ENCODE peak calls at places on chromosomes 6 and 20, in six cellular contexts. N, Y, B, U, S and H are unnamed samples.

GRCh38 chr6:79947191-79948173 is at the start of gene ELOVL4:
- DNase-seq in N (peak), Y (peak), B (peak), U (peak), S (peak), H (peak)

GRCh38 chr6:131780600-131780999 is 27.2 kb upstream of the ENPP1 start:
- DNase-seq in N (no peak), Y (no peak), B (no peak), U (no peak), S (no peak), H (no peak)

GRCh38 chr6:132768051-132768517 is 10.4 kb upstream of the VNN2 start:
- DNase-seq in N (peak), Y (peak), B (peak), U (peak), S (no peak), H (peak)

GRCh38 chr6:148577687-148578488 is 168.9 kb upstream of the UST start:
- DNase-seq in N (peak), Y (peak), B (peak), U (peak), S (no peak), H (peak)

GRCh38 chr20:2109425-2110210 is 8.0 kb downstream of the STK35 start:
- DNase-seq in N (peak), Y (peak), B (peak), U (no peak), S (no peak), H (no peak)

GRCh38 chr6:7727951-7728854 is 2.3 kb downstream of the BMP6 start:
- DNase-seq in N (peak), Y (no peak), B (peak), U (peak), S (no peak), H (peak)

GRCh38 chr6:73180718-73181619 is 44.3 kb downstream of the KHDC1L start:
- DNase-seq in N (peak), Y (no peak), B (peak), U (no peak), S (no peak), H (no peak)

GRCh38 chr6:90890681-90891337 is 303.9 kb upstream of the MAP3K7 start:
- DNase-seq in N (no peak), Y (no peak), B (no peak), U (no peak), S (no peak), H (no peak)

GRCh38 chr20:32930181-32930580 is 71.5 kb downstream of the EFCAB8 start:
- DNase-seq in N (no peak), Y (no peak), B (no peak), U (no peak), S (no peak), H (no peak)

GRCh38 chr20:36519944-36520343 is 21.4 kb upstream of the MYL9 start:
- DNase-seq in N (no peak), Y (no peak), B (no peak), U (no peak), S (no peak), H (no peak)

GRCh38 chr6:128438311-128438916 is 82.0 kb downstream of the PTPRK start:
- DNase-seq in N (peak), Y (no peak), B (peak), U (no peak), S (no peak), H (no peak)

GRCh38 chr6:91132461-91132860 is 545.6 kb upstream of the MAP3K7 start:
- DNase-seq in N (no peak), Y (no peak), B (peak), U (no peak), S (no peak), H (no peak)

GRCh38 chr6:155993248-155993647 is 537.6 kb upstream of the NOX3 start:
- DNase-seq in N (no peak), Y (no peak), B (no peak), U (no peak), S (no peak), H (no peak)

GRCh38 chr20:37342231-37343177 is 3.4 kb upstream of the SRC start:
- DNase-seq in N (no peak), Y (no peak), B (no peak), U (no peak), S (no peak), H (peak)

GRCh38 chr6:56802570-56802969 is 152.3 kb upstream of the BEND6 start:
- DNase-seq in N (peak), Y (no peak), B (peak), U (no peak), S (no peak), H (no peak)

GRCh38 chr20:47099749-47100515 is 205.3 kb downstream of the EYA2 start:
- DNase-seq in N (peak), Y (no peak), B (peak), U (no peak), S (no peak), H (no peak)

GRCh38 chr20:35478804-35479472 is 23.5 kb downstream of the CEP250 start:
- DNase-seq in N (peak), Y (no peak), B (peak), U (no peak), S (no peak), H (no peak)

GRCh38 chr6:43803783-43804549 is 34.0 kb downstream of the VEGFA start:
- DNase-seq in N (peak), Y (no peak), B (peak), U (no peak), S (no peak), H (no peak)

GRCh38 chr20:46218656-46219055 is 89.6 kb downstream of the CDH22 start:
- DNase-seq in N (no peak), Y (no peak), B (no peak), U (no peak), S (no peak), H (no peak)

GRCh38 chr6:40754481-40755045 is 167.4 kb upstream of the LRFN2 start:
- DNase-seq in N (no peak), Y (no peak), B (no peak), U (no peak), S (no peak), H (no peak)

GRCh38 chr20:31934968-31935764 is 16.7 kb downstream of the PDRG1 start:
- DNase-seq in N (no peak), Y (no peak), B (no peak), U (no peak), S (no peak), H (no peak)

GRCh38 chr6:22149501-22150490 is 147.0 kb downstream of the PRL start:
- DNase-seq in N (peak), Y (peak), B (peak), U (no peak), S (no peak), H (no peak)

GRCh38 chr6:101226677-101227135 is 166.8 kb upstream of the GRIK2 start:
- DNase-seq in N (peak), Y (no peak), B (peak), U (no peak), S (no peak), H (no peak)

GRCh38 chr6:126720326-126720725 is 380.4 kb downstream of the CENPW start:
- DNase-seq in N (peak), Y (no peak), B (peak), U (no peak), S (no peak), H (no peak)

GRCh38 chr6:82906951-82907350 is 158.7 kb downstream of the UBE3D start:
- DNase-seq in N (peak), Y (no peak), B (peak), U (no peak), S (no peak), H (no peak)

GRCh38 chr6:111712398-111712797 is 106.7 kb upstream of the TRAF3IP2 start:
- DNase-seq in N (peak), Y (no peak), B (peak), U (no peak), S (no peak), H (no peak)

GRCh38 chr6:16817594-16817993 is 56.3 kb upstream of the ATXN1 start:
- DNase-seq in N (no peak), Y (no peak), B (no peak), U (no peak), S (no peak), H (no peak)

GRCh38 chr6:16819752-16820151 is 58.5 kb upstream of the ATXN1 start:
- DNase-seq in N (peak), Y (no peak), B (peak), U (no peak), S (no peak), H (no peak)

GRCh38 chr6:16821834-16822264 is 60.6 kb upstream of the ATXN1 start:
- DNase-seq in N (no peak), Y (no peak), B (no peak), U (no peak), S (no peak), H (no peak)

GRCh38 chr6:16816891-16817290 is 55.6 kb upstream of the ATXN1 start:
- DNase-seq in N (no peak), Y (no peak), B (no peak), U (no peak), S (no peak), H (no peak)

GRCh38 chr6:16818992-16819626 is 57.8 kb upstream of the ATXN1 start:
- DNase-seq in N (no peak), Y (no peak), B (no peak), U (no peak), S (no peak), H (no peak)
- H3K4me3 ChIP-seq in N (no peak), Y (no peak), B (no peak), U (no peak), S (no peak), H (no peak)

GRCh38 chr20:15699431-15700146 is 873.7 kb downstream of the KIF16B start:
- DNase-seq in N (no peak), Y (no peak), B (no peak), U (no peak), S (no peak), H (no peak)
- TF ChIP-seq CTCF in N (no peak), Y (no peak), B (no peak), U (no peak), S (no peak), H (no peak)

DNA sequence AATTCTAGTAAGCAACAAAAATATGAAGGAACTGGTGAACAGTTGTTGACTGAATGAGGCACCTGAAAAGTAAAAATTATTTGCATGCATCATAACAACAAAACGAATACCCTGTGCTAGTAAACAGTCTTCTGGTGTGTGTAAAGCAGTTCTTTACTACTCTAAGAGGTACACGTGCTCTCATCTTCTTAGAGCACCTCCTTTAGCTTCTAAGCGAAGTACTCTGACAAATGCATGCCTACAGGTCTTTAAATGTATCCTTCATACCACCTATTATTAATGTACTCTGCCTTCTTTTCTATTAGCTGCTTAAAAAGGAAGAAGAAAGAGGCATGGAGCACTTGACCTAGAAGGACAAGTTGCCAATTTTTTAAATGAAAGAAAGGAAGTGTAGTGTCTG is 32.2 kb upstream of the MYB start:
- DNase-seq in N (no peak), Y (no peak), B (no peak), U (no peak), S (no peak), H (no peak)
- H3K4me3 ChIP-seq in N (no peak), Y (no peak), B (no peak), U (no peak), S (no peak), H (no peak)

DNA sequence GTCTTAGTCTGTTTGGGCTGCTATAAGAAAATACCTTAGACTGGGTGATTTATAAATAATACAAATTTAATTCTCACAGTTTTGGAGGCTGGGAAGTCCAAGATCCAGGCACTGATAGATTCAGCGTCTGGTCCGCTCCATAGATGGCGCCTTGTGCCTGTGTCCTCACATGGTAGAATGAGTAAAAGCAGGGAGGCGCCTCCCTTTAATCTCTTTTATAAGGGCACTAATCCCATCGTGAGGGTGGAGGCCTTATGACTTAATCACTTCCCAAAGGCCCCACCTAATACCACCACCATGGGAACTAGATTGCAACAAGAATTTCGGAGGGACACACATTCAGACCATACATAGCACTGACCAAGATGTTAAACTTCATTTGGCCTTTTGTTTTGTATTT is 91.2 kb upstream of the TMEM181 start:
- DNase-seq in N (peak), Y (no peak), B (no peak), U (no peak), S (no peak), H (no peak)
- TF ChIP-seq CTCF in N (no peak), Y (no peak), B (no peak), U (no peak), S (no peak), H (no peak)

GRCh38 chr6:113860165-113860955 is 3.2 kb downstream of the MARCKS start:
- DNase-seq in N (peak), Y (peak), B (peak), U (no peak), S (no peak), H (peak)

GRCh38 chr6:113858605-113859348 is 1.6 kb downstream of the MARCKS start:
- DNase-seq in N (peak), Y (peak), B (peak), U (peak), S (no peak), H (peak)

GRCh38 chr6:113858067-113858604 is 991 bp downstream of the MARCKS start:
- DNase-seq in N (peak), Y (peak), B (peak), U (peak), S (no peak), H (peak)

GRCh38 chr6:113857565-113858066 is 471 bp downstream of the MARCKS start:
- DNase-seq in N (no peak), Y (no peak), B (no peak), U (peak), S (no peak), H (peak)

DNA sequence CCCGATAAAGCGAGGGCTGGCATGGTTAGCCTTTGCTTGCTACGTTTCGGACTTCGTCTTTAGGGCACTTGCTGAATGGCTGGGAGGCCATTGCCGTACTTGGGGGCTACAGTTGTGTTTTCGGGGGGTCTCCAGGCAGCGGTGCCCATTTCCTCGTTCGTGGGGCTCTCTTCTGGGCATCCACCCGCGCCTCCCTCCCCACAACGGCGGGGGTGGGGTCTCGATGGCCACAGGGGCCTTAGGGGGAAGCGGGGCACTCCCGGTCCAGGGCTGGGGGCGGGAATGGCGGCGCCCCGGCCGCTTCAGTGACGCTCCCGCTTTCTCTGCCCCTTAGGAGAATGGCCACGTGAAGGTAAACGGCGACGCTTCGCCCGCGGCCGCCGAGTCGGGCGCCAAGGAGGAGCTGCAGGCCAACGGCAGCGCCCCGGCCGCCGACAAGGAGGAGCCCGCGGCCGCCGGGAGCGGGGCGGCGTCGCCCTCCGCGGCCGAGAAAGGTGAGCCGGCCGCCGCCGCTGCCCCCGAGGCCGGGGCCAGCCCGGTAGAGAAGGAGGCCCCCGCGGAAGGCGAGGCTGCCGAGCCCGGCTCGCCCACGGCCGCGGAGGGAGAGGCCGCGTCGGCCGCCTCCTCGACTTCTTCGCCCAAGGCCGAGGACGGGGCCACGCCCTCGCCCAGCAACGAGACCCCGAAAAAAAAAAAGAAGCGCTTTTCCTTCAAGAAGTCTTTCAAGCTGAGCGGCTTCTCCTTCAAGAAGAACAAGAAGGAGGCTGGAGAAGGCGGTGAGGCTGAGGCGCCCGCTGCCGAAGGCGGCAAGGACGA is 2.4 kb downstream of the MARCKS start:
- DNase-seq in N (peak), Y (peak), B (peak), U (peak), S (no peak), H (peak)
- H3K4me3 ChIP-seq in N (peak), Y (peak), B (peak), U (peak), S (peak), H (peak)

DNA sequence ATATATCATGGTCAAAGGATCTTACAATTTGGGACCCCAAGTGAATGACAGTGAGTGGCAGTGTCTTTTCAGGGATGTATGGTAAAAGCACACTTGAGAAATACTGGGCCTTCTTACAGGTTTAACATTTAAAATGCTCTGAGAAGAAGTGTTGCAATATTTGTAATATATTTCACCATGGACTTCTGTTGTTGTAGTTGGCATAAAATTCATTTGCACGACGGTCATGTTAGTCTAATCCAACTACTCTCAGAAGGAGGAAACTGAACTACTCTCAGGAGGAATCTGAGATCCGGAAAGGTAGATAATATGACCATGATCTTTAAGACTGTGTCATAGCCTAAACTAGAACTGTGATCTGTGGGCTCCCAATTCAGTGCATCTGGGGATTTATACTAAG is 700.1 kb downstream of the HDGFL1 start:
- DNase-seq in N (peak), Y (no peak), B (peak), U (no peak), S (no peak), H (no peak)
- TF ChIP-seq CTCF in N (no peak), Y (no peak), B (no peak), U (no peak), S (no peak), H (no peak)

GRCh38 chr20:62816031-62816878 is 595 bp upstream of the COL9A3 start:
- DNase-seq in N (no peak), Y (no peak), B (no peak), U (no peak), S (no peak), H (no peak)
- H3K4me3 ChIP-seq in N (no peak), Y (peak), B (peak), U (peak), S (peak), H (peak)

DNA sequence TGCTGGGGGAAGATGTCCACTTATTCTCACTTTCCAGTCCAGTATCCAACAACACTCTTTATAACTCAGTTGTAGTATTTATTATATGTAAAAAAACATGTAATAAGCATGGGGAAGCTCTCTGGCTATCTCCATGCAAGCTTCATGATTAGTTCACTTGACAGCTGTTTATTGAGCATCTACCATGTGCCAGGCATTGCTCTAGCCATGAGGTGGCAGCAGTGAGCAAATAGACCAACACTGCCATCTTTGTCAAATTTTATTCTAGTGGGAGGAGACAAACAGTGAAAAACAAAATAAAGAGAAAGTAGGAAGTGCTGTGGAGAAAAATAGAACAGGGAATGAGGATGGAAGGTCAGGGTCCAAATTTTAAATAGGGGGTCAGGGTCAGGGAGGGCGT is 131.8 kb downstream of the CFAP61 start:
- DNase-seq in N (peak), Y (no peak), B (peak), U (no peak), S (no peak), H (no peak)
- TF ChIP-seq CTCF in N (peak), Y (no peak), B (peak), U (no peak), S (no peak), H (peak)